ENCODE peak calls at places on chromosomes 16 and 17, in six cellular contexts. One of them, this sample, is unnamed.

GRCh38 chr17:65560628-65561371 is 648 bp downstream of the AXIN2 start:
- DNase-seq in GM12878: no peak
- DNase-seq in SK-N-SH: peak
- DNase-seq in H1: peak
- DNase-seq in K562: peak
- DNase-seq in HepG2: peak
- DNase-seq in this sample: peak

GRCh38 chr17:8059131-8059530 is 20.3 kb downstream of the ALOX15B start:
- DNase-seq in GM12878: no peak
- DNase-seq in SK-N-SH: no peak
- DNase-seq in H1: no peak
- DNase-seq in K562: no peak
- DNase-seq in HepG2: no peak
- DNase-seq in this sample: no peak

GRCh38 chr16:30166202-30166902 is 17.1 kb upstream of the CORO1A start:
- DNase-seq in GM12878: peak
- DNase-seq in SK-N-SH: no peak
- DNase-seq in H1: no peak
- DNase-seq in K562: no peak
- DNase-seq in HepG2: no peak
- DNase-seq in this sample: peak

GRCh38 chr16:69741951-69742904 is 12.5 kb downstream of the NOB1 start:
- DNase-seq in GM12878: no peak
- DNase-seq in SK-N-SH: peak
- DNase-seq in H1: no peak
- DNase-seq in K562: no peak
- DNase-seq in HepG2: no peak
- DNase-seq in this sample: no peak

GRCh38 chr16:57604177-57604576 is 24.3 kb upstream of the ADGRG1 start:
- DNase-seq in GM12878: no peak
- DNase-seq in SK-N-SH: no peak
- DNase-seq in H1: no peak
- DNase-seq in K562: no peak
- DNase-seq in HepG2: no peak
- DNase-seq in this sample: no peak

GRCh38 chr17:2929881-2930533 is 133.4 kb downstream of the OR1D5 start:
- DNase-seq in GM12878: no peak
- DNase-seq in SK-N-SH: peak
- DNase-seq in H1: peak
- DNase-seq in K562: peak
- DNase-seq in HepG2: peak
- DNase-seq in this sample: no peak

GRCh38 chr16:65489531-65490023 is 367.7 kb upstream of the CDH11 start:
- DNase-seq in GM12878: no peak
- DNase-seq in SK-N-SH: peak
- DNase-seq in H1: no peak
- DNase-seq in K562: no peak
- DNase-seq in HepG2: no peak
- DNase-seq in this sample: no peak

GRCh38 chr17:68572138-68572842 is 28.9 kb downstream of the FAM20A start:
- DNase-seq in GM12878: no peak
- DNase-seq in SK-N-SH: no peak
- DNase-seq in H1: no peak
- DNase-seq in K562: no peak
- DNase-seq in HepG2: no peak
- DNase-seq in this sample: peak

GRCh38 chr16:31333686-31334649 is 21.0 kb upstream of the ITGAX start:
- DNase-seq in GM12878: no peak
- DNase-seq in SK-N-SH: peak
- DNase-seq in H1: no peak
- DNase-seq in K562: peak
- DNase-seq in HepG2: peak
- DNase-seq in this sample: no peak

GRCh38 chr17:1908699-1909309 is 79.0 kb downstream of the RPA1 start:
- DNase-seq in GM12878: no peak
- DNase-seq in SK-N-SH: peak
- DNase-seq in H1: no peak
- DNase-seq in K562: peak
- DNase-seq in HepG2: peak
- DNase-seq in this sample: no peak

GRCh38 chr17:67152824-67153223 is 92.2 kb downstream of the HELZ start:
- DNase-seq in GM12878: no peak
- DNase-seq in SK-N-SH: no peak
- DNase-seq in H1: no peak
- DNase-seq in K562: no peak
- DNase-seq in HepG2: no peak
- DNase-seq in this sample: no peak

GRCh38 chr17:37465058-37465616 is 24.6 kb upstream of the DUSP14 start:
- DNase-seq in GM12878: no peak
- DNase-seq in SK-N-SH: no peak
- DNase-seq in H1: no peak
- DNase-seq in K562: no peak
- DNase-seq in HepG2: no peak
- DNase-seq in this sample: no peak

GRCh38 chr17:15303851-15304250 is 37.5 kb downstream of the TEKT3 start:
- DNase-seq in GM12878: no peak
- DNase-seq in SK-N-SH: no peak
- DNase-seq in H1: no peak
- DNase-seq in K562: no peak
- DNase-seq in HepG2: no peak
- DNase-seq in this sample: no peak

GRCh38 chr17:67608691-67609090 is 109.0 kb upstream of the NOL11 start:
- DNase-seq in GM12878: no peak
- DNase-seq in SK-N-SH: no peak
- DNase-seq in H1: no peak
- DNase-seq in K562: no peak
- DNase-seq in HepG2: no peak
- DNase-seq in this sample: no peak

GRCh38 chr16:83935005-83935857 is 17.8 kb upstream of the OSGIN1 start:
- DNase-seq in GM12878: no peak
- DNase-seq in SK-N-SH: no peak
- DNase-seq in H1: no peak
- DNase-seq in K562: no peak
- DNase-seq in HepG2: no peak
- DNase-seq in this sample: no peak

GRCh38 chr16:4140652-4141051 is 24.4 kb upstream of the ADCY9 start:
- DNase-seq in GM12878: peak
- DNase-seq in SK-N-SH: no peak
- DNase-seq in H1: no peak
- DNase-seq in K562: no peak
- DNase-seq in HepG2: no peak
- DNase-seq in this sample: no peak

GRCh38 chr17:11986939-11987329 is 10.3 kb downstream of the ZNF18 start:
- DNase-seq in GM12878: no peak
- DNase-seq in SK-N-SH: peak
- DNase-seq in H1: no peak
- DNase-seq in K562: peak
- DNase-seq in HepG2: peak
- DNase-seq in this sample: no peak

GRCh38 chr17:30290696-30291570 is 811 bp downstream of the BLMH start:
- DNase-seq in GM12878: no peak
- DNase-seq in SK-N-SH: peak
- DNase-seq in H1: no peak
- DNase-seq in K562: peak
- DNase-seq in HepG2: peak
- DNase-seq in this sample: no peak

GRCh38 chr17:51813784-51814174 is 344.7 kb downstream of the CA10 start:
- DNase-seq in GM12878: no peak
- DNase-seq in SK-N-SH: no peak
- DNase-seq in H1: no peak
- DNase-seq in K562: no peak
- DNase-seq in HepG2: no peak
- DNase-seq in this sample: no peak

GRCh38 chr17:76643553-76644148 is at the start of gene ST6GALNAC1:
- DNase-seq in GM12878: no peak
- DNase-seq in SK-N-SH: no peak
- DNase-seq in H1: no peak
- DNase-seq in K562: peak
- DNase-seq in HepG2: no peak
- DNase-seq in this sample: no peak

GRCh38 chr16:77353587-77354263 is 81.1 kb downstream of the ADAMTS18 start:
- DNase-seq in GM12878: no peak
- DNase-seq in SK-N-SH: no peak
- DNase-seq in H1: no peak
- DNase-seq in K562: no peak
- DNase-seq in HepG2: no peak
- DNase-seq in this sample: no peak

DNA sequence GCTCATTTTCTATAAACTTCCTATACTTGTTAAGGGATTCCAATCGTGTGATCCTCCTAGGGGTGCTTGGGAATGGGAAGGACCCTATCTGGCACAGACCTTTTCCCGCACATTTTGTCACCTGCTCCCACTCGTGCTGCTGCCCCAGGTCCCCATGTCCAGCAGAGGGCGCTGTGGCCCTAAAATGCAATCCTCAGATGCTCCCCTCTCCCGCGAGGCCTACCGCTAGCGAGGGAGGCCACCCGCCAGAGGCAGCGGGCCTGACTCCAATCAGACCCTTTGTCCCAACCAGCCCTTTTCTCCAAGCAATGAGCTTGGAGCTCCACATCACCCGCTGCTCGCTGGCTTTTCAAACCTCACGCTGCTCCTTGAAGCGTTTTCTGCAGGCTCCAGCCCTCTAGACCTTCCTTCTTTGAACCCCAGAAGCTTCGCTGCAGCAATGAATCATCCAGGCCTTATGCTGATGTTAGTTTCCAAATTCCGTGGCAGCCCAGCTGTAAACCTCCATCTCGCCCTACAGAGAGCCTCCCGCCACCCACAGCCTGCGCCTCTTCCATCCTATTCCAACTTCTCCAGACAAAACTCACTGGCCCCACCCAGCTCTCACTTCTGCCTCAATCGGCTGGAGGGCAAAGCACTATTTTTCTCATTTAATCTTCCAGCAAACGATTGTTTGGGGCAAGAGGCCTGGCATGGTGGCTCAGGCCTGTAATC is 23.6 kb upstream of the FZD2 start:
- DNase-seq in GM12878: no peak
- DNase-seq in SK-N-SH: peak
- DNase-seq in H1: peak
- DNase-seq in K562: peak
- DNase-seq in HepG2: peak
- DNase-seq in this sample: peak
- TF ChIP-seq POLR2AphosphoS5 in GM12878: no peak
- TF ChIP-seq POLR2AphosphoS5 in SK-N-SH: no peak
- TF ChIP-seq POLR2AphosphoS5 in H1: no peak
- TF ChIP-seq POLR2AphosphoS5 in K562: no peak
- TF ChIP-seq POLR2AphosphoS5 in HepG2: no peak
- TF ChIP-seq POLR2AphosphoS5 in this sample: no peak

GRCh38 chr16:85207357-85207921 is 95.2 kb upstream of the CIBAR2 start:
- DNase-seq in GM12878: no peak
- DNase-seq in SK-N-SH: peak
- DNase-seq in H1: no peak
- DNase-seq in K562: no peak
- DNase-seq in HepG2: no peak
- DNase-seq in this sample: no peak

GRCh38 chr16:85208181-85208580 is 95.9 kb upstream of the CIBAR2 start:
- DNase-seq in GM12878: no peak
- DNase-seq in SK-N-SH: no peak
- DNase-seq in H1: no peak
- DNase-seq in K562: no peak
- DNase-seq in HepG2: no peak
- DNase-seq in this sample: no peak

GRCh38 chr16:85205747-85206471 is 93.6 kb upstream of the CIBAR2 start:
- DNase-seq in GM12878: no peak
- DNase-seq in SK-N-SH: peak
- DNase-seq in H1: no peak
- DNase-seq in K562: no peak
- DNase-seq in HepG2: peak
- DNase-seq in this sample: no peak

GRCh38 chr16:85208643-85209520 is 96.6 kb upstream of the CIBAR2 start:
- DNase-seq in GM12878: no peak
- DNase-seq in SK-N-SH: no peak
- DNase-seq in H1: no peak
- DNase-seq in K562: no peak
- DNase-seq in HepG2: no peak
- DNase-seq in this sample: no peak

DNA sequence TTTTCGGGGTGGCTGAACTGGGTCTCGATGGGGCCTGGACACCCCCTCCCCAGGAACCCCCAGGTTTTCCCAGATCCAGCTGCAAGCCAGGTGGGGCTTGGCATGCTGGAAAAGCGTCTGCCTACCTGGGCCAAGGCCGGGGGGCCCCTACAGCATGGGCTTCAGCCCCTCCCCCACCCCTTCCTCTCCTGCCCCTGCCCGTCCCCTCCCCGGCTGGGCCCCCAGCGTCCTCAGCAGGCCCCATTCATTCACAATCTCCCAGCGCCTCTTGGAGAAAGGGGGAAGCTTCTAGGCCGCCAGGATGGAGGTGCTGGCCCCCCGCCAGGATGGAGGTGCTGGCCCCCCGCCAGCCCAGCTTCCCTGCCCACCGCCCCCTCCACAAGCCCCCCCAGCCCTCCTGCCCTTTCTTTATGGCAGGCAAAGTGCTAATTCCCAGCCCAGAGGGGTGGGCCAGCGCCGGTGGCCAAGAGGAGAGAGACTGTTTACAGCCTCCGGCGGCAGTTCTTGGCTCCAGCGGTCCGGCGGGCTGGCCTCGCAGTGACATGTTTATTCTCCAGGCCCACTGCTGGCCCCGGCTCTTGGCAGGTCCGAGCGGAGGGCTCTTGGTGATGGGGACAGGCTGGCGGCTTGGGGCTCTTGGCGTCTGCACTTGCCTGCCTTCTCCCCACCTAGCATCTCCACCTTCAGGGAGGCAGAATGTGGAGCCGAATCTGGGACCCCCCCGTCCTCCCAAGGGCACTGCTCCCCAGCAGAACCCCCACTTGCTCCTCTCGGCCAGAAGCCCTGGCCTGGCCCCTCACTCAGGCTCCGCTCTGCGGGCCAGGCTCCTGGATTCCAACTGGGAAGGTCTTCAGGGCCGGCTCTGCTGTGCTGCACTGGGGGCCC is 94.4 kb upstream of the CIBAR2 start:
- DNase-seq in GM12878: no peak
- DNase-seq in SK-N-SH: peak
- DNase-seq in H1: no peak
- DNase-seq in K562: no peak
- DNase-seq in HepG2: no peak
- DNase-seq in this sample: no peak
- TF ChIP-seq GABPA in GM12878: no peak
- TF ChIP-seq GABPA in SK-N-SH: no peak
- TF ChIP-seq GABPA in H1: no peak
- TF ChIP-seq GABPA in K562: no peak
- TF ChIP-seq GABPA in HepG2: no peak
- TF ChIP-seq GABPA in this sample: no peak

GRCh38 chr16:15041260-15042011 is 14.4 kb downstream of the NTAN1 start:
- DNase-seq in GM12878: no peak
- DNase-seq in SK-N-SH: no peak
- DNase-seq in H1: no peak
- DNase-seq in K562: peak
- DNase-seq in HepG2: no peak
- DNase-seq in this sample: peak
- TF ChIP-seq POLR2AphosphoS5 in GM12878: no peak
- TF ChIP-seq POLR2AphosphoS5 in SK-N-SH: no peak
- TF ChIP-seq POLR2AphosphoS5 in H1: no peak
- TF ChIP-seq POLR2AphosphoS5 in K562: no peak
- TF ChIP-seq POLR2AphosphoS5 in HepG2: no peak
- TF ChIP-seq POLR2AphosphoS5 in this sample: no peak

DNA sequence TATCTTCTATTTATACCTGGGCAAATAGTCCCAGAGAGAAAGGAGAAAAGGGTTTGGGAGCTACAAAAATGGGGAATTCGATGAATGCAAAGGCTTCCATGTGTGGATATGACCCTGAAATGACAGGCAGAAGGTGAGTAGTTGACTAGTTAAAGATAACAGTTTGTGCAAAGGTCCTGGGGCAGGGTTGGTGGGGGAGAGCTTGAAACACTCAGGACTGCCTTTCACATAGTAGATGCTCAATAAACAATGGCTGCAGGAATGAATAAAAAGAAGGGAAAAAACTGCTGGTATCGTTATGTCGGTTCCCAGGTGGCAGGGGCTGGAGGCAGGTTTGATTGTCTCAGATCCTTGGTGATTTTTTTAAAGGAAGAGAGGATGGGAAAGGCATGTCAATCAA is 445.5 kb downstream of the HAPSTR1 start:
- DNase-seq in GM12878: no peak
- DNase-seq in SK-N-SH: no peak
- DNase-seq in H1: no peak
- DNase-seq in K562: no peak
- DNase-seq in HepG2: no peak
- DNase-seq in this sample: no peak
- TF ChIP-seq GABPA in GM12878: no peak
- TF ChIP-seq GABPA in SK-N-SH: no peak
- TF ChIP-seq GABPA in H1: no peak
- TF ChIP-seq GABPA in K562: no peak
- TF ChIP-seq GABPA in HepG2: no peak
- TF ChIP-seq GABPA in this sample: no peak